ENCODE peak calls at places on chromosomes 6 and 20, in ten cellular contexts. One of them, this sample, is unnamed.

GRCh38 chr20:21556398-21556797 is 42.5 kb upstream of the NKX2-2 start:
- DNase-seq in SK-N-SH: no peak
- DNase-seq in left lung: no peak
- DNase-seq in GM12865: no peak
- DNase-seq in astrocyte: no peak
- DNase-seq in tibial artery: no peak
- DNase-seq in fibroblast of pulmonary artery: no peak
- DNase-seq in pancreas: no peak
- DNase-seq in CD8-positive, alpha-beta T cell: no peak
- DNase-seq in fibroblast of mammary gland: no peak
- DNase-seq in this sample: no peak

GRCh38 chr6:72464246-72464645 is 157.6 kb upstream of the KCNQ5 start:
- DNase-seq in SK-N-SH: no peak
- DNase-seq in left lung: no peak
- DNase-seq in GM12865: no peak
- DNase-seq in astrocyte: no peak
- DNase-seq in tibial artery: no peak
- DNase-seq in fibroblast of pulmonary artery: no peak
- DNase-seq in pancreas: no peak
- DNase-seq in CD8-positive, alpha-beta T cell: no peak
- DNase-seq in fibroblast of mammary gland: peak; percentile 36
- DNase-seq in this sample: no peak

GRCh38 chr6:159906400-159906799 is 15.6 kb downstream of the MAS1 start:
- DNase-seq in SK-N-SH: peak; percentile 58
- DNase-seq in left lung: no peak
- DNase-seq in GM12865: no peak
- DNase-seq in astrocyte: no peak
- DNase-seq in tibial artery: no peak
- DNase-seq in fibroblast of pulmonary artery: no peak
- DNase-seq in pancreas: no peak
- DNase-seq in CD8-positive, alpha-beta T cell: no peak
- DNase-seq in fibroblast of mammary gland: no peak
- DNase-seq in this sample: no peak

GRCh38 chr20:9035129-9035528 is 33.8 kb upstream of the PLCB4 start:
- DNase-seq in SK-N-SH: no peak
- DNase-seq in left lung: no peak
- DNase-seq in GM12865: no peak
- DNase-seq in astrocyte: peak; percentile 84
- DNase-seq in tibial artery: peak; percentile 41
- DNase-seq in fibroblast of pulmonary artery: peak; percentile 74
- DNase-seq in pancreas: no peak
- DNase-seq in CD8-positive, alpha-beta T cell: no peak
- DNase-seq in fibroblast of mammary gland: peak; percentile 96
- DNase-seq in this sample: peak; percentile 91

GRCh38 chr6:112037783-112038216 is 16.1 kb upstream of the CCN6 start:
- DNase-seq in SK-N-SH: no peak
- DNase-seq in left lung: no peak
- DNase-seq in GM12865: no peak
- DNase-seq in astrocyte: peak; percentile 97
- DNase-seq in tibial artery: peak; percentile 94
- DNase-seq in fibroblast of pulmonary artery: peak; percentile 95
- DNase-seq in pancreas: peak; percentile 23
- DNase-seq in CD8-positive, alpha-beta T cell: no peak
- DNase-seq in fibroblast of mammary gland: peak; percentile 97
- DNase-seq in this sample: peak; percentile 95

GRCh38 chr6:85944736-85945135 is 302.1 kb upstream of the SYNCRIP start:
- DNase-seq in SK-N-SH: no peak
- DNase-seq in left lung: no peak
- DNase-seq in GM12865: no peak
- DNase-seq in astrocyte: no peak
- DNase-seq in tibial artery: no peak
- DNase-seq in fibroblast of pulmonary artery: no peak
- DNase-seq in pancreas: no peak
- DNase-seq in CD8-positive, alpha-beta T cell: no peak
- DNase-seq in fibroblast of mammary gland: no peak
- DNase-seq in this sample: no peak

GRCh38 chr6:139882234-139882633 is 507.8 kb upstream of the CITED2 start:
- DNase-seq in SK-N-SH: no peak
- DNase-seq in left lung: no peak
- DNase-seq in GM12865: no peak
- DNase-seq in astrocyte: peak; percentile 61
- DNase-seq in tibial artery: no peak
- DNase-seq in fibroblast of pulmonary artery: peak; percentile 50
- DNase-seq in pancreas: no peak
- DNase-seq in CD8-positive, alpha-beta T cell: no peak
- DNase-seq in fibroblast of mammary gland: peak; percentile 31
- DNase-seq in this sample: no peak

GRCh38 chr20:49768204-49769124 is 44.2 kb upstream of the SLC9A8 start:
- DNase-seq in SK-N-SH: no peak
- DNase-seq in left lung: peak; percentile 72
- DNase-seq in GM12865: peak; percentile 55
- DNase-seq in astrocyte: peak; percentile 90
- DNase-seq in tibial artery: peak; percentile 67
- DNase-seq in fibroblast of pulmonary artery: peak; percentile 99
- DNase-seq in pancreas: peak; percentile 61
- DNase-seq in CD8-positive, alpha-beta T cell: no peak
- DNase-seq in fibroblast of mammary gland: peak; percentile 86
- DNase-seq in this sample: peak; percentile 73

GRCh38 chr6:132763269-132763668 is 5.6 kb upstream of the VNN2 start:
- DNase-seq in SK-N-SH: no peak
- DNase-seq in left lung: no peak
- DNase-seq in GM12865: peak; percentile 79
- DNase-seq in astrocyte: no peak
- DNase-seq in tibial artery: no peak
- DNase-seq in fibroblast of pulmonary artery: no peak
- DNase-seq in pancreas: no peak
- DNase-seq in CD8-positive, alpha-beta T cell: peak; percentile 33
- DNase-seq in fibroblast of mammary gland: no peak
- DNase-seq in this sample: no peak

GRCh38 chr6:92715991-92716390 is 703.4 kb downstream of the EPHA7 start:
- DNase-seq in SK-N-SH: no peak
- DNase-seq in left lung: no peak
- DNase-seq in GM12865: no peak
- DNase-seq in astrocyte: peak; percentile 8
- DNase-seq in tibial artery: no peak
- DNase-seq in fibroblast of pulmonary artery: no peak
- DNase-seq in pancreas: no peak
- DNase-seq in CD8-positive, alpha-beta T cell: no peak
- DNase-seq in fibroblast of mammary gland: no peak
- DNase-seq in this sample: no peak

GRCh38 chr6:158565482-158566040 is 5.7 kb downstream of the TMEM181 start:
- DNase-seq in SK-N-SH: no peak
- DNase-seq in left lung: no peak
- DNase-seq in GM12865: no peak
- DNase-seq in astrocyte: no peak
- DNase-seq in tibial artery: no peak
- DNase-seq in fibroblast of pulmonary artery: no peak
- DNase-seq in pancreas: no peak
- DNase-seq in CD8-positive, alpha-beta T cell: no peak
- DNase-seq in fibroblast of mammary gland: no peak
- DNase-seq in this sample: no peak
- TF ChIP-seq CTCF in SK-N-SH: peak; percentile 12
- TF ChIP-seq CTCF in left lung: no peak
- TF ChIP-seq CTCF in GM12865: no peak
- TF ChIP-seq CTCF in astrocyte: no peak
- TF ChIP-seq CTCF in tibial artery: no peak
- TF ChIP-seq CTCF in fibroblast of pulmonary artery: peak; percentile 5
- TF ChIP-seq CTCF in pancreas: no peak
- TF ChIP-seq CTCF in CD8-positive, alpha-beta T cell: no peak
- TF ChIP-seq CTCF in fibroblast of mammary gland: no peak
- TF ChIP-seq CTCF in this sample: no peak

GRCh38 chr6:95802978-95803377 is 212.8 kb upstream of the FUT9 start:
- DNase-seq in SK-N-SH: no peak
- DNase-seq in left lung: no peak
- DNase-seq in GM12865: no peak
- DNase-seq in astrocyte: no peak
- DNase-seq in tibial artery: no peak
- DNase-seq in fibroblast of pulmonary artery: no peak
- DNase-seq in pancreas: no peak
- DNase-seq in CD8-positive, alpha-beta T cell: no peak
- DNase-seq in fibroblast of mammary gland: no peak
- DNase-seq in this sample: no peak
- H3K4me3 ChIP-seq in SK-N-SH: no peak overlapping the region
- H3K4me3 ChIP-seq in left lung: no peak overlapping the region
- H3K4me3 ChIP-seq in GM12865: no peak overlapping the region
- H3K4me3 ChIP-seq in astrocyte: no peak overlapping the region
- H3K4me3 ChIP-seq in tibial artery: no peak overlapping the region
- H3K4me3 ChIP-seq in fibroblast of pulmonary artery: no peak overlapping the region
- H3K4me3 ChIP-seq in pancreas: no peak overlapping the region
- H3K4me3 ChIP-seq in CD8-positive, alpha-beta T cell: no peak overlapping the region
- H3K4me3 ChIP-seq in fibroblast of mammary gland: no peak overlapping the region
- H3K4me3 ChIP-seq in this sample: no peak overlapping the region

GRCh38 chr6:47168176-47168575 is 126.0 kb upstream of the ADGRF1 start:
- DNase-seq in SK-N-SH: no peak
- DNase-seq in left lung: peak; percentile 57
- DNase-seq in GM12865: no peak
- DNase-seq in astrocyte: peak; percentile 97
- DNase-seq in tibial artery: peak; percentile 67
- DNase-seq in fibroblast of pulmonary artery: peak; percentile 96
- DNase-seq in pancreas: no peak
- DNase-seq in CD8-positive, alpha-beta T cell: no peak
- DNase-seq in fibroblast of mammary gland: peak; percentile 98
- DNase-seq in this sample: peak; percentile 98
- TF ChIP-seq CTCF in SK-N-SH: no peak
- TF ChIP-seq CTCF in left lung: no peak
- TF ChIP-seq CTCF in GM12865: no peak
- TF ChIP-seq CTCF in astrocyte: no peak
- TF ChIP-seq CTCF in tibial artery: no peak
- TF ChIP-seq CTCF in fibroblast of pulmonary artery: no peak
- TF ChIP-seq CTCF in pancreas: no peak
- TF ChIP-seq CTCF in CD8-positive, alpha-beta T cell: no peak
- TF ChIP-seq CTCF in fibroblast of mammary gland: peak; percentile 9
- TF ChIP-seq CTCF in this sample: no peak

GRCh38 chr20:35871311-35871771 is 83.0 kb downstream of the SCAND1 start:
- DNase-seq in SK-N-SH: peak; percentile 45
- DNase-seq in left lung: no peak
- DNase-seq in GM12865: no peak
- DNase-seq in astrocyte: peak; percentile 58
- DNase-seq in tibial artery: peak; percentile 22
- DNase-seq in fibroblast of pulmonary artery: peak; percentile 50
- DNase-seq in pancreas: no peak
- DNase-seq in CD8-positive, alpha-beta T cell: no peak
- DNase-seq in fibroblast of mammary gland: peak; percentile 56
- DNase-seq in this sample: peak; percentile 28
- H3K4me3 ChIP-seq in SK-N-SH: peak overlapping the region; percentile 60
- H3K4me3 ChIP-seq in left lung: no peak overlapping the region
- H3K4me3 ChIP-seq in GM12865: no peak overlapping the region
- H3K4me3 ChIP-seq in astrocyte: peak overlapping the region; percentile 22
- H3K4me3 ChIP-seq in tibial artery: no peak overlapping the region
- H3K4me3 ChIP-seq in fibroblast of pulmonary artery: no peak overlapping the region
- H3K4me3 ChIP-seq in pancreas: no peak overlapping the region
- H3K4me3 ChIP-seq in CD8-positive, alpha-beta T cell: no peak overlapping the region
- H3K4me3 ChIP-seq in fibroblast of mammary gland: no peak overlapping the region
- H3K4me3 ChIP-seq in this sample: no peak overlapping the region

DNA sequence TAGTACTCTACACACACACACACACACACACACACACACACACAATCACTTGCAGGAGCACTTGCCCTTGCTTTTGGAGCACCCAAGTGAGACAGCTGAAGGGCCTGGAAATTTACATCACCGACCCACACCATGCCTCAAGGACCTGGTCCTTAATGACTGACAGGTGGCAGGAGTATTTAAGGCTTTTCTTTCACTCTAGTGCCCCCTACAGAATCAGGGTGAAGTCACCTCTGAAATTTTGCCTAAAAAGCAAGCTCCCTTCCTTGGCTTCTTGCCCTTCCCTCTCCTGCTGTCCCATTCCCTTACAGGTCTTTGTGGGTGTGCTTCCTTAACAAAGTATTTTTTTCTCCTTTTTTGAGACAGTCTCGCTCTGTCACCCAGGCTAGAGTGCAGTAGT is 353.5 kb upstream of the IRAK1BP1 start:
- DNase-seq in SK-N-SH: peak; percentile 29
- DNase-seq in left lung: no peak
- DNase-seq in GM12865: peak; percentile 17
- DNase-seq in astrocyte: no peak
- DNase-seq in tibial artery: no peak
- DNase-seq in fibroblast of pulmonary artery: no peak
- DNase-seq in pancreas: no peak
- DNase-seq in CD8-positive, alpha-beta T cell: no peak
- DNase-seq in fibroblast of mammary gland: no peak
- DNase-seq in this sample: no peak
- TF ChIP-seq CTCF in SK-N-SH: peak; percentile 16
- TF ChIP-seq CTCF in left lung: no peak
- TF ChIP-seq CTCF in GM12865: peak; percentile 5
- TF ChIP-seq CTCF in astrocyte: no peak
- TF ChIP-seq CTCF in tibial artery: no peak
- TF ChIP-seq CTCF in fibroblast of pulmonary artery: no peak
- TF ChIP-seq CTCF in pancreas: no peak
- TF ChIP-seq CTCF in CD8-positive, alpha-beta T cell: no peak
- TF ChIP-seq CTCF in fibroblast of mammary gland: peak; percentile 8
- TF ChIP-seq CTCF in this sample: no peak

DNA sequence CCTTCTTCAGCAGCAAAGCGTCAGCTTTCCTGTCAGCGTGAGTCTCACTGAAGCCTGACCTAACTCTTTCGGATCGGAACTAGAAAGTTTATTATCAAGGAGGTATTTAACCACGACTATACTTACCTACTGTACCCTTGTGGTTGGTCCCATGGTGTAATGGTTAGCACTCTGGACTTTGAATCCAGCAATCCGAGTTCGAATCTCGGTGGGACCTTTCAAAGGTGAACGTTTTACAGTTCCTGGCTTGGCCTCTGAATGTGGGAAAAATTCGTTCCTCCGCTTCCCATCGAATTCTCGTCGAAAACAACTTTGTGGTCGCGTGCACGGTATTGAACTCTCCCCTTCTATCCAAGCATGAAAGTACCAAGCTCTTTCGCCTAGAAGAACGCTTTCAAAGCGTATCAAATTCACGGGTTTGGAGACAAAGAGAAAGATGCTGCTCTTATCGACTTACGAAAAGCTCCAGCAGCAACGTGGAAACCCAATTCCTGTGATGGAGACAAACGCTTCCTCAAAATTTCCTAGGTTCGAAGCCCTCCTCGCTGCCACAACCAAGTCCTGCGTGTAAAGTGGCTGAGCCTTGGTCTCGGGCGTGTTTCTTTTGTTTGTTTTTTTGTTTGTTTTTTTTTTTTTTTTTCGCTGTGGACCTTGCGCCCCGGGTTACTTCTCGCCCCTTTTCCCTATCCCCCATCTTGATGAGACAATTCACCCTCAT is 63.7 kb downstream of the GPX5 start:
- DNase-seq in SK-N-SH: peak; percentile 28
- DNase-seq in left lung: no peak
- DNase-seq in GM12865: peak; percentile 92
- DNase-seq in astrocyte: peak; percentile 91
- DNase-seq in tibial artery: no peak
- DNase-seq in fibroblast of pulmonary artery: peak; percentile 93
- DNase-seq in pancreas: peak; percentile 56
- DNase-seq in CD8-positive, alpha-beta T cell: no peak
- DNase-seq in fibroblast of mammary gland: peak; percentile 97
- DNase-seq in this sample: peak; percentile 87
- H3K4me3 ChIP-seq in SK-N-SH: peak overlapping the region; percentile 40
- H3K4me3 ChIP-seq in left lung: no peak overlapping the region
- H3K4me3 ChIP-seq in GM12865: peak overlapping the region; percentile 10
- H3K4me3 ChIP-seq in astrocyte: peak overlapping the region; percentile 45
- H3K4me3 ChIP-seq in tibial artery: peak overlapping the region; percentile 9
- H3K4me3 ChIP-seq in fibroblast of pulmonary artery: peak overlapping the region; percentile 40
- H3K4me3 ChIP-seq in pancreas: no peak overlapping the region
- H3K4me3 ChIP-seq in CD8-positive, alpha-beta T cell: no peak overlapping the region
- H3K4me3 ChIP-seq in fibroblast of mammary gland: peak overlapping the region; percentile 38
- H3K4me3 ChIP-seq in this sample: peak overlapping the region; percentile 45